ENCODE peak calls at places on chromosomes 3 and 15, in six cellular contexts. One of them, this sample, is unnamed.

GRCh38 chr15:63860161-63860954 is 26.6 kb upstream of the HERC1 start:
- DNase-seq in RWPE1: no peak
- DNase-seq in epithelial cell of proximal tubule: no peak
- DNase-seq in fibroblast of mammary gland: no peak
- DNase-seq in CD4-positive, alpha-beta T cell: peak; percentile 64
- DNase-seq in brain microvascular endothelial cell: no peak
- DNase-seq in this sample: no peak

GRCh38 chr15:77076325-77076915 is 5.5 kb upstream of the TSPAN3 start:
- DNase-seq in RWPE1: no peak
- DNase-seq in epithelial cell of proximal tubule: no peak
- DNase-seq in fibroblast of mammary gland: no peak
- DNase-seq in CD4-positive, alpha-beta T cell: no peak
- DNase-seq in brain microvascular endothelial cell: no peak
- DNase-seq in this sample: no peak

GRCh38 chr3:104835376-104835775 is 531.3 kb upstream of the ALCAM start:
- DNase-seq in RWPE1: no peak
- DNase-seq in epithelial cell of proximal tubule: no peak
- DNase-seq in fibroblast of mammary gland: no peak
- DNase-seq in CD4-positive, alpha-beta T cell: no peak
- DNase-seq in brain microvascular endothelial cell: no peak
- DNase-seq in this sample: no peak

GRCh38 chr15:67003586-67003985 is 61.8 kb upstream of the SMAD3 start:
- DNase-seq in RWPE1: peak; percentile 60
- DNase-seq in epithelial cell of proximal tubule: no peak
- DNase-seq in fibroblast of mammary gland: peak; percentile 57
- DNase-seq in CD4-positive, alpha-beta T cell: no peak
- DNase-seq in brain microvascular endothelial cell: no peak
- DNase-seq in this sample: peak; percentile 54

GRCh38 chr3:155785662-155786295 is 20.3 kb downstream of the C3orf33 start:
- DNase-seq in RWPE1: no peak
- DNase-seq in epithelial cell of proximal tubule: no peak
- DNase-seq in fibroblast of mammary gland: no peak
- DNase-seq in CD4-positive, alpha-beta T cell: no peak
- DNase-seq in brain microvascular endothelial cell: no peak
- DNase-seq in this sample: no peak

GRCh38 chr15:77180270-77180669 is 109.4 kb upstream of the TSPAN3 start:
- DNase-seq in RWPE1: no peak
- DNase-seq in epithelial cell of proximal tubule: no peak
- DNase-seq in fibroblast of mammary gland: no peak
- DNase-seq in CD4-positive, alpha-beta T cell: no peak
- DNase-seq in brain microvascular endothelial cell: no peak
- DNase-seq in this sample: no peak

GRCh38 chr3:89278305-89278704 is 170.9 kb downstream of the EPHA3 start:
- DNase-seq in RWPE1: no peak
- DNase-seq in epithelial cell of proximal tubule: no peak
- DNase-seq in fibroblast of mammary gland: no peak
- DNase-seq in CD4-positive, alpha-beta T cell: no peak
- DNase-seq in brain microvascular endothelial cell: no peak
- DNase-seq in this sample: no peak

GRCh38 chr3:10204921-10205320 is 40.2 kb downstream of the IRAK2 start:
- DNase-seq in RWPE1: no peak
- DNase-seq in epithelial cell of proximal tubule: no peak
- DNase-seq in fibroblast of mammary gland: no peak
- DNase-seq in CD4-positive, alpha-beta T cell: no peak
- DNase-seq in brain microvascular endothelial cell: no peak
- DNase-seq in this sample: no peak

GRCh38 chr3:115667175-115668065 is 44.1 kb downstream of the GAP43 start:
- DNase-seq in RWPE1: peak; percentile 33
- DNase-seq in epithelial cell of proximal tubule: no peak
- DNase-seq in fibroblast of mammary gland: peak; percentile 83
- DNase-seq in CD4-positive, alpha-beta T cell: no peak
- DNase-seq in brain microvascular endothelial cell: no peak
- DNase-seq in this sample: peak; percentile 83

GRCh38 chr15:41967506-41968206 is 4.7 kb downstream of the EHD4 start:
- DNase-seq in RWPE1: no peak
- DNase-seq in epithelial cell of proximal tubule: no peak
- DNase-seq in fibroblast of mammary gland: peak; percentile 57
- DNase-seq in CD4-positive, alpha-beta T cell: no peak
- DNase-seq in brain microvascular endothelial cell: peak; percentile 23
- DNase-seq in this sample: peak; percentile 60

GRCh38 chr3:157104928-157105652 is 54.9 kb downstream of the CCNL1 start:
- DNase-seq in RWPE1: no peak
- DNase-seq in epithelial cell of proximal tubule: no peak
- DNase-seq in fibroblast of mammary gland: no peak
- DNase-seq in CD4-positive, alpha-beta T cell: no peak
- DNase-seq in brain microvascular endothelial cell: no peak
- DNase-seq in this sample: no peak

GRCh38 chr3:55486857-55487375 is at the start of gene WNT5A:
- DNase-seq in RWPE1: peak; percentile 18
- DNase-seq in epithelial cell of proximal tubule: no peak
- DNase-seq in fibroblast of mammary gland: peak; percentile 35
- DNase-seq in CD4-positive, alpha-beta T cell: no peak
- DNase-seq in brain microvascular endothelial cell: peak; percentile 35
- DNase-seq in this sample: no peak

GRCh38 chr15:23467110-23467600 is 20.1 kb upstream of the GOLGA6L2 start:
- DNase-seq in RWPE1: peak; percentile 36
- DNase-seq in epithelial cell of proximal tubule: peak; percentile 15
- DNase-seq in fibroblast of mammary gland: peak; percentile 53
- DNase-seq in CD4-positive, alpha-beta T cell: no peak
- DNase-seq in brain microvascular endothelial cell: no peak
- DNase-seq in this sample: peak; percentile 18

GRCh38 chr3:106167728-106168127 is 298.9 kb upstream of the CBLB start:
- DNase-seq in RWPE1: no peak
- DNase-seq in epithelial cell of proximal tubule: no peak
- DNase-seq in fibroblast of mammary gland: no peak
- DNase-seq in CD4-positive, alpha-beta T cell: no peak
- DNase-seq in brain microvascular endothelial cell: no peak
- DNase-seq in this sample: no peak

GRCh38 chr3:106168941-106169340 is 300.1 kb upstream of the CBLB start:
- DNase-seq in RWPE1: peak; percentile 2
- DNase-seq in epithelial cell of proximal tubule: no peak
- DNase-seq in fibroblast of mammary gland: no peak
- DNase-seq in CD4-positive, alpha-beta T cell: no peak
- DNase-seq in brain microvascular endothelial cell: no peak
- DNase-seq in this sample: peak; percentile 97

GRCh38 chr3:106176734-106177133 is 307.9 kb upstream of the CBLB start:
- DNase-seq in RWPE1: no peak
- DNase-seq in epithelial cell of proximal tubule: no peak
- DNase-seq in fibroblast of mammary gland: peak; percentile 12
- DNase-seq in CD4-positive, alpha-beta T cell: peak; percentile 4
- DNase-seq in brain microvascular endothelial cell: no peak
- DNase-seq in this sample: no peak

GRCh38 chr3:106169351-106169750 is 300.5 kb upstream of the CBLB start:
- DNase-seq in RWPE1: no peak
- DNase-seq in epithelial cell of proximal tubule: no peak
- DNase-seq in fibroblast of mammary gland: no peak
- DNase-seq in CD4-positive, alpha-beta T cell: no peak
- DNase-seq in brain microvascular endothelial cell: no peak
- DNase-seq in this sample: no peak

DNA sequence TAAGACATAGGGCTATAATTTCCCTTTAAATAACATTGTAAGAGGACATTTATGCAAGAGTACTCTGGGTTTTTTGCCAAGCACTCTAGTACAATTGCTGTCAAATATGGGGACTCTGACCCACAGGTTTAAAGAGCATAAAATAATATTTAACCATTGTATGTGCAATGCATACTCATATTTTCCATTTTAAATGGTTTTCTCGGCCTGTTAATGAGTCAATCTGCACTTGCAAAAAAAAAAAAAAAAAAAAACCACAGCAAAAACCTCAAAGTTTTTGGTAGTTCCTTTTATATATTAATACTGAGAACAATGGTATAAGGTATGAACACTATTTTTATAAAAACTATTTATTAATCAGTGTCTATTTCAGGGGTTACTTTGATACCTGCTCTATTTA is 304.0 kb upstream of the CBLB start:
- DNase-seq in RWPE1: no peak
- DNase-seq in epithelial cell of proximal tubule: no peak
- DNase-seq in fibroblast of mammary gland: no peak
- DNase-seq in CD4-positive, alpha-beta T cell: no peak
- DNase-seq in brain microvascular endothelial cell: no peak
- DNase-seq in this sample: no peak
- TF ChIP-seq CTCF in RWPE1: no peak
- TF ChIP-seq CTCF in epithelial cell of proximal tubule: no peak
- TF ChIP-seq CTCF in fibroblast of mammary gland: no peak
- TF ChIP-seq CTCF in CD4-positive, alpha-beta T cell: no peak
- TF ChIP-seq CTCF in brain microvascular endothelial cell: no peak
- TF ChIP-seq CTCF in this sample: no peak

DNA sequence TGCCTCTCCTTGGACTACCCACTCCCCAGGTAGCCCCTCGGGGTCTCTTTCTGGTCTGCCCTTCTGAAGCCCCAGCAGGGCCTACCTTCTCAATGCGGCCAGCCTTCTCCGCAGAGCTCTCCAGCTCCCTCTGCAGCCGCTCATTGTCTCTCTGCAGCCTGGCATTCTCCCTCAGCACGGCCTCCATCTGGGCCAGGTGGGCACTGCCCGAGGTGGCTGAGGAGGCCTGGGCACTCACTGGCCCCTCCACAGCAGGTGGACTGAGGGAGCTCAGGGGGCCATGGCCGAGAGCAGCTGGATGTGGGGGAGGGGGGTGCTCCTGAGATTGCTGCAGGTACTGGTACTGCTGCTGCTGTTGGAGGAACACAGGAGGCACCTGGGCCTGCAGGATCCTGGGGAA is 6.8 kb downstream of the AMOTL2 start:
- DNase-seq in RWPE1: no peak
- DNase-seq in epithelial cell of proximal tubule: no peak
- DNase-seq in fibroblast of mammary gland: no peak
- DNase-seq in CD4-positive, alpha-beta T cell: no peak
- DNase-seq in brain microvascular endothelial cell: no peak
- DNase-seq in this sample: no peak
- TF ChIP-seq CTCF in RWPE1: no peak
- TF ChIP-seq CTCF in epithelial cell of proximal tubule: peak; percentile 29
- TF ChIP-seq CTCF in fibroblast of mammary gland: no peak
- TF ChIP-seq CTCF in CD4-positive, alpha-beta T cell: no peak
- TF ChIP-seq CTCF in brain microvascular endothelial cell: peak; percentile 55
- TF ChIP-seq CTCF in this sample: no peak

DNA sequence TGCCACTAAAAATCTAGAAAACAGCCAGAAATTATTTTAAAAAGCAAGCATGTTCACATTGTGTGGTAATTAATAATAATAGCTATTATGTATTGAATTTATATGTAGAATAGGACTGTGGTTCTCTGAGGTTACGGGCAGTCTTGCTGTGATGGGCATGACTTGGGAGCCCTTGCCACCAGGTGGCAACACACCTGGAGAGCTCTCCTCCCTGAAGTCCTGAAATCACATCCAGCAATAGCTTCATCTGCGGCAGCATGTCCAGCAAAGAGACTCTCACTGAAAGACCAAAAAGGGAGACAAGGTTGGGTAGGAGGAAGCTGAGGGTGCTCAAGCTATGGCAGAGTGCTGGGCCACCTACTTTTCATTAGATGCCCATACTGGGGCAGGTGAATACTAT is 206.8 kb upstream of the IL12A start:
- DNase-seq in RWPE1: no peak
- DNase-seq in epithelial cell of proximal tubule: no peak
- DNase-seq in fibroblast of mammary gland: no peak
- DNase-seq in CD4-positive, alpha-beta T cell: no peak
- DNase-seq in brain microvascular endothelial cell: no peak
- DNase-seq in this sample: no peak
- TF ChIP-seq CTCF in RWPE1: no peak
- TF ChIP-seq CTCF in epithelial cell of proximal tubule: peak; percentile 37
- TF ChIP-seq CTCF in fibroblast of mammary gland: no peak
- TF ChIP-seq CTCF in CD4-positive, alpha-beta T cell: no peak
- TF ChIP-seq CTCF in brain microvascular endothelial cell: no peak
- TF ChIP-seq CTCF in this sample: peak; percentile 68

DNA sequence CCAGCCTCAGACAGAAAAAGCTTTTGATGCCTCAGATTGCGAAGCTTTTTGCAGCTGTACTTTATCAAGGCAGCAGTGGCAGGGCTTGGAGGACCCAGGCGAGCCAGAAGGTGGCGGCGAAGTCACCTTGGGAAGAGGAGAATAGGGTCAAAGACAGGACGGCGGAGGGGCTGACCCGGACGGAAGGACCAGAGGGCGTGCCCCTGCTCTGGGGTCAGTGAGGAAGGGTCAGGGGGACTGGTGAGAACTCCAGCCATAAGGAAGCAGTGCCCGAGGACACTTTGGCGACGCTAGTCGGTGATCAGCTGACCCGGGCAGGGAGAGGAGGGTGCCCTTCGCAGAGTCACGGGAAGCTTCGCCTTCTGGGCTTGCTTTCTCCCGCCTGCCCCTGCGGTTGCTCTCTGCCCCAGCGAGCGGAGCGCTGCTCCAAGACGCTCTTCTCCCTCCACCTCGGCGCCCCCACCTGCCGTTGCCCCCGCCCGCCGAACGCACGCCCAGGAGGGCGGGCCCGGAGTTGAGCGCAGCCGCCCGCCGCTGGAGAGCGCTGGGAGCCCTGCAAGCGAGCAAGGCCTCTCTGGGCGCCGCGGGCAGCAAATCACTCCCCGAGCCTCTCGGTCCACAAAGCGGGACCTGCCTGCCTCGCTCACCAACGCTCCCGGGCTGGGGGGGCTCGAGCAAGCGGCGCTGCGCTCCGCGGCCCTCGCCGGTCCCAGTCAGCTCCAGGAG is 1.4 kb downstream of the CADPS start:
- DNase-seq in RWPE1: no peak
- DNase-seq in epithelial cell of proximal tubule: no peak
- DNase-seq in fibroblast of mammary gland: peak; percentile 26
- DNase-seq in CD4-positive, alpha-beta T cell: no peak
- DNase-seq in brain microvascular endothelial cell: no peak
- DNase-seq in this sample: no peak
- TF ChIP-seq CTCF in RWPE1: peak; percentile 24
- TF ChIP-seq CTCF in epithelial cell of proximal tubule: no peak
- TF ChIP-seq CTCF in fibroblast of mammary gland: peak; percentile 27
- TF ChIP-seq CTCF in CD4-positive, alpha-beta T cell: no peak
- TF ChIP-seq CTCF in brain microvascular endothelial cell: no peak
- TF ChIP-seq CTCF in this sample: no peak

GRCh38 chr3:169362872-169363271 is 300.6 kb downstream of the MECOM start:
- DNase-seq in RWPE1: no peak
- DNase-seq in epithelial cell of proximal tubule: no peak
- DNase-seq in fibroblast of mammary gland: no peak
- DNase-seq in CD4-positive, alpha-beta T cell: no peak
- DNase-seq in brain microvascular endothelial cell: no peak
- DNase-seq in this sample: no peak
- TF ChIP-seq CTCF in RWPE1: no peak
- TF ChIP-seq CTCF in epithelial cell of proximal tubule: peak; percentile 25
- TF ChIP-seq CTCF in fibroblast of mammary gland: no peak
- TF ChIP-seq CTCF in CD4-positive, alpha-beta T cell: no peak
- TF ChIP-seq CTCF in brain microvascular endothelial cell: peak; percentile 35
- TF ChIP-seq CTCF in this sample: no peak

DNA sequence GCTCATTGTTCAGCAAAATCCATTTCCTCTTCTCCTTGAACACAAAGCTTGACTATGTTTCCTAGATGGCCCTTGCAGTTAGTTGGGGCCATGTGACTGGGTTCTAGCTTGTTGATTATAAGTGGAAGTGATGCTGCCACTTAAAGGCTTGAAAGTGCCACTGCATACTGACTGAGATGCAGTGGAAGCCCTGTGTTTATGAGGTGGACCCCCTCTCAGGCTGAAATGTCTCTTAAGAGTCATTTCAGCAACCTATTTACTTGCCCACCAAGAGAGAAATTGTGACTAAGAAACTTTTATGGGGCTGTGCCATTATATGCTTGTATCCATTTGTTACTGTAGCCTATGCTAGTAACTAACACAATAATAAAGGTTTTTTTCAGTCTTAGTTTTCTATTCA is 8.4 kb upstream of the ANP32A start:
- DNase-seq in RWPE1: no peak
- DNase-seq in epithelial cell of proximal tubule: no peak
- DNase-seq in fibroblast of mammary gland: peak; percentile 35
- DNase-seq in CD4-positive, alpha-beta T cell: no peak
- DNase-seq in brain microvascular endothelial cell: peak; percentile 13
- DNase-seq in this sample: peak; percentile 30
- TF ChIP-seq CTCF in RWPE1: peak; percentile 61
- TF ChIP-seq CTCF in epithelial cell of proximal tubule: peak; percentile 64
- TF ChIP-seq CTCF in fibroblast of mammary gland: peak; percentile 42
- TF ChIP-seq CTCF in CD4-positive, alpha-beta T cell: peak; percentile 61
- TF ChIP-seq CTCF in brain microvascular endothelial cell: peak; percentile 66
- TF ChIP-seq CTCF in this sample: peak; percentile 58

GRCh38 chr15:36877294-36877693 is 223.1 kb downstream of the MEIS2 start:
- DNase-seq in RWPE1: no peak
- DNase-seq in epithelial cell of proximal tubule: no peak
- DNase-seq in fibroblast of mammary gland: no peak
- DNase-seq in CD4-positive, alpha-beta T cell: no peak
- DNase-seq in brain microvascular endothelial cell: no peak
- DNase-seq in this sample: no peak
- TF ChIP-seq CTCF in RWPE1: no peak
- TF ChIP-seq CTCF in epithelial cell of proximal tubule: no peak
- TF ChIP-seq CTCF in fibroblast of mammary gland: no peak
- TF ChIP-seq CTCF in CD4-positive, alpha-beta T cell: no peak
- TF ChIP-seq CTCF in brain microvascular endothelial cell: no peak
- TF ChIP-seq CTCF in this sample: no peak